ENCODE peak calls at places on chromosomes 1 and 21, in six cellular contexts. F, L, C, X, S and V are unnamed samples.
A peak's percentile ranks its signal among the peaks of the same experiment; 100 is the strongest.

GRCh38 chr1:115474166-115474565 is 136.1 kb upstream of the NGF start:
- DNase-seq in F (no peak), X (no peak), S (no peak), C (no peak), L (no peak), V (no peak)

GRCh38 chr1:165387505-165387904 is 31.0 kb upstream of the LMX1A start:
- DNase-seq in S (no peak), L (no peak), F (no peak), C (no peak), X (no peak), V (no peak)

GRCh38 chr1:196377811-196378210 is 230.4 kb downstream of the KCNT2 start:
- DNase-seq in S (no peak), L (no peak), X (no peak), F (no peak), C (no peak), V (no peak)

GRCh38 chr1:158952416-158952815 is 21.1 kb downstream of the PYHIN1 start:
- DNase-seq in X (no peak), F (no peak), S (no peak), L (no peak), C (no peak), V (no peak)

GRCh38 chr1:212518188-212518951 is 85.7 kb downstream of the NENF start:
- DNase-seq in L (no peak), S (no peak), F (no peak), X (peak; percentile 12), C (peak; percentile 86), V (no peak)

GRCh38 chr1:185338719-185339622 is 21.9 kb upstream of the IVNS1ABP start:
- DNase-seq in L (no peak), S (peak; percentile 17), F (peak; percentile 15), C (peak; percentile 62), X (no peak), V (no peak)

GRCh38 chr21:37758997-37759396 is 157.3 kb downstream of the KCNJ6 start:
- DNase-seq in S (no peak), C (peak; percentile 42), F (no peak), X (peak; percentile 4), L (peak; percentile 46), V (peak; percentile 87)

GRCh38 chr21:35333831-35334593 is 284.9 kb upstream of the RUNX1 start:
- DNase-seq in S (no peak), C (no peak), F (no peak), X (no peak), L (no peak), V (no peak)

GRCh38 chr1:225426395-225427248 is 1.2 kb downstream of the LBR start:
- DNase-seq in L (peak; percentile 52), X (peak; percentile 27), C (peak; percentile 53), F (peak; percentile 24), S (peak; percentile 18), V (peak; percentile 9)

GRCh38 chr1:163248064-163248463 is 45.3 kb upstream of the RGS5 start:
- DNase-seq in F (no peak), X (no peak), C (no peak), S (no peak), L (no peak), V (peak; percentile 74)

GRCh38 chr1:151832318-151832984 is 849 bp upstream of the RORC start:
- DNase-seq in L (no peak), F (no peak), X (peak; percentile 46), C (peak; percentile 87), S (no peak), V (no peak)

GRCh38 chr1:63704443-63704842 is 69.4 kb upstream of the ROR1 start:
- DNase-seq in C (no peak), S (no peak), X (peak; percentile 31), F (no peak), L (no peak), V (no peak)

GRCh38 chr1:90083995-90084394 is 89.1 kb downstream of the ZNF326 start:
- DNase-seq in X (no peak), F (no peak), C (no peak), S (no peak), L (no peak), V (no peak)

GRCh38 chr1:200233393-200233792 is 176.4 kb downstream of the ZNF281 start:
- DNase-seq in S (no peak), C (no peak), F (no peak), X (no peak), L (no peak), V (no peak)

GRCh38 chr1:36805979-36806640 is 228.2 kb downstream of the GRIK3 start:
- DNase-seq in X (no peak), L (no peak), S (no peak), C (no peak), F (no peak), V (no peak)

GRCh38 chr1:229585338-229585737 is 26.8 kb upstream of the ABCB10 start:
- DNase-seq in X (no peak), L (no peak), F (no peak), S (no peak), C (no peak), V (no peak)

GRCh38 chr1:110515041-110515440 is 3.9 kb downstream of the KCNA10 start:
- DNase-seq in L (no peak), C (no peak), S (no peak), F (no peak), X (no peak), V (no peak)

GRCh38 chr1:165075725-165076370 is 280.7 kb downstream of the LMX1A start:
- DNase-seq in S (no peak), C (no peak), L (peak; percentile 25), X (no peak), F (no peak), V (peak; percentile 61)

GRCh38 chr1:110280126-110280525 is 59.1 kb upstream of the RBM15 start:
- DNase-seq in L (peak; percentile 14), C (no peak), X (no peak), S (no peak), F (no peak), V (no peak)

GRCh38 chr1:22252902-22253790 is 110.2 kb upstream of the WNT4 start:
- DNase-seq in S (no peak), L (no peak), F (no peak), X (no peak), C (no peak), V (no peak)

GRCh38 chr1:75345538-75346292 is 211.5 kb downstream of the LHX8 start:
- DNase-seq in L (no peak), X (no peak), C (no peak), S (no peak), F (no peak), V (no peak)

GRCh38 chr1:235671992-235672391 is 22.4 kb upstream of the GNG4 start:
- DNase-seq in X (no peak), S (no peak), L (no peak), C (no peak), F (no peak), V (no peak)
- H3K9me3 ChIP-seq in X (peaks cover 19% of the 10 kb centered on the region), S (peaks cover 24% of the 10 kb centered on the region), L (peaks cover 6% of the 10 kb centered on the region), C (peaks cover 26% of the 10 kb centered on the region), F (peaks cover 65% of the 10 kb centered on the region), V (peaks cover 28% of the 10 kb centered on the region)

GRCh38 chr1:176241385-176242015 is 34.4 kb upstream of the COP1 start:
- DNase-seq in L (peak; percentile 16), S (no peak), X (no peak), C (no peak), F (no peak), V (no peak)

DNA sequence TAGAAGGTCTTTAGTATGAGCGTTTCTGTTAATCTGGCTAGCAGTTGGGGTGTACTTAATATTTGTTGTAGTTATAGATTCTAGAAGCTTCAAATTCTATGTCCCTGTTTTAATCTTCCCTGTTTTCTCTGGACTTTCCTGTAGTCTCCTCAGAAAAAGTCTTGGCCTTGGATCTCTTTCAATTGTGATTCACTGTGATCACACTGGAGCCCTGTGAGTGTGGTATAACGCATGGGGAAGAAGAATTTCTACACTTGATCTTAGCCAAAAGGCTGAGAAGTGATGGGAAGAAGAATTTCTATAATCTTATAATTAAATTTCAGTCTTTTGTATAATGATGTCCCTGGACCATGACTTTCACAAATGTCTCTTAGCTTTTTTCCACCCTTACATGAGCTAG is 36.7 kb upstream of the COP1 start:
- DNase-seq in L (no peak), F (no peak), X (no peak), S (no peak), C (no peak), V (no peak)
- H3K9me3 ChIP-seq in L (no peaks in the 10 kb centered on the region), F (no peaks in the 10 kb centered on the region), X (no peaks in the 10 kb centered on the region), S (no peaks in the 10 kb centered on the region), C (no peaks in the 10 kb centered on the region), V (no peaks in the 10 kb centered on the region)

DNA sequence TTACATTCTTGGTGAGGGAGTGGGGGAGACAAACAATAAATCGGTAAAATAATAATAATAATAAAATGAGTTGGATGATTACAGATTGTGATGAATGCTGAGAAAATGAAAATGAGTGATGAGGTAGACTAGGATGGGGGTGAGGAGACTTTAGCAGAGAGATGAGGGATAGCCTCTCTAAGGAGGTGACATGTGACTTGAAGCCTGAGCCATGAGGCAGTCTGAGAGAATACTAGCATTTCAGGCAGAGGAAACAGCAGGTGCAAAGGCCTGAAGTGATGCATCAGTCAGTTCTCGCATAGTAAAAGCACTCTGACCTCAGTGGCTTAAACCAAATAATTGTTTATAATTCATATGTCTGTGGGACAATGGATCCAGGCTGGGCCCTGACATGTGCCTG is 181.2 kb downstream of the AGBL4 start:
- DNase-seq in F (no peak), C (no peak), X (no peak), L (no peak), S (no peak), V (no peak)
- H3K9me3 ChIP-seq in F (peaks cover 35% of the 10 kb centered on the region), C (peaks cover 33% of the 10 kb centered on the region), X (no peaks in the 10 kb centered on the region), L (no peaks in the 10 kb centered on the region), S (no peaks in the 10 kb centered on the region), V (peaks cover 4% of the 10 kb centered on the region)

DNA sequence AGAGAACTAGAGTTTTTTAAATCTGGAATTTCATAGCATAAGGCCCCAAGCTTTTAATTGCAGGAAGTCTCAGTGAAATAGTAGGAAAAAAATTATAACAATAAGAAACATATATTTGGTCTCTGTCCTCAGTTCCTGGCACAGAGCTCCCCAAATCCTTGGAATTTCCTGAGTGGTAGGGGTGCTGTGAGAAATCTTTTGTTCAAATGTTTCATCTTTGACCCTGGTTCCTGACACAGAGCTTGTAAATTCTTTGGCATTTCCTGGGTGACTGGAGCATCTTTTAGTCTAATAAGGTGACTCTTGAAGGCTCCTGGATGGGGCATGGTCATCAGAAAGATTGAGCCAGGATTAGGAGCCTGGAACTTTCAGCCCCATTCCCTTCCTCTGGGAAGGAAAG is 225.7 kb upstream of the AJAP1 start:
- DNase-seq in L (no peak), F (no peak), X (no peak), S (no peak), C (no peak), V (no peak)
- H3K9me3 ChIP-seq in L (peaks cover 2% of the 10 kb centered on the region), F (no peaks in the 10 kb centered on the region), X (no peaks in the 10 kb centered on the region), S (no peaks in the 10 kb centered on the region), C (no peaks in the 10 kb centered on the region), V (no peaks in the 10 kb centered on the region)

GRCh38 chr1:4730078-4730477 is 75.7 kb downstream of the AJAP1 start:
- DNase-seq in C (no peak), S (no peak), F (no peak), X (no peak), L (no peak), V (no peak)

GRCh38 chr1:4726620-4727341 is 72.4 kb downstream of the AJAP1 start:
- DNase-seq in X (no peak), C (no peak), F (no peak), S (no peak), L (no peak), V (no peak)

GRCh38 chr1:4729108-4729506 is 74.7 kb downstream of the AJAP1 start:
- DNase-seq in X (no peak), L (no peak), S (no peak), C (no peak), F (no peak), V (no peak)

GRCh38 chr1:4725416-4725815 is 71.0 kb downstream of the AJAP1 start:
- DNase-seq in X (no peak), F (no peak), S (no peak), C (no peak), L (no peak), V (no peak)

GRCh38 chr1:4728319-4729107 is 74.1 kb downstream of the AJAP1 start:
- DNase-seq in F (no peak), S (no peak), C (no peak), X (no peak), L (no peak), V (no peak)
- H3K9me3 ChIP-seq in F (no peaks in the 10 kb centered on the region), S (no peaks in the 10 kb centered on the region), C (no peaks in the 10 kb centered on the region), X (no peaks in the 10 kb centered on the region), L (no peaks in the 10 kb centered on the region), V (no peaks in the 10 kb centered on the region)